ENCODE peak calls at places on chromosomes 12 and 14, in six cellular contexts. J is tibial artery, F is activated B cell treated with CpG ODN at 0.5 μM for 24 hours, N is upper lobe of right lung, D is H9, O is cardiac fibroblast. M is an unnamed sample.

GRCh38 chr12:74105434-74105833 is 432.2 kb upstream of the ATXN7L3B start:
- DNase-seq in J (no peak), F (no peak), N (no peak), D (no peak), O (no peak), M (no peak)

GRCh38 chr12:26032290-26032689 is 73.8 kb downstream of the RASSF8 start:
- DNase-seq in J (no peak), F (no peak), N (no peak), D (no peak), O (no peak), M (no peak)

GRCh38 chr12:6342140-6342889 is 439 bp upstream of the TNFRSF1A start:
- DNase-seq in J (no peak), F (no peak), N (no peak), D (no peak), O (peak), M (no peak)

GRCh38 chr14:89753828-89754439 is 200.6 kb downstream of the EFCAB11 start:
- DNase-seq in J (no peak), F (no peak), N (no peak), D (no peak), O (no peak), M (no peak)

GRCh38 chr12:116222358-116222757 is 55.1 kb downstream of the MED13L start:
- DNase-seq in J (peak), F (no peak), N (no peak), D (no peak), O (peak), M (no peak)

GRCh38 chr12:98416845-98417244 is 98.5 kb upstream of the TMPO start:
- DNase-seq in J (no peak), F (no peak), N (no peak), D (no peak), O (peak), M (no peak)

GRCh38 chr12:19035552-19035951 is 94.0 kb upstream of the PLEKHA5 start:
- DNase-seq in J (no peak), F (no peak), N (no peak), D (no peak), O (peak), M (no peak)

GRCh38 chr12:106766393-106766826 is 8.1 kb upstream of the RIC8B start:
- DNase-seq in J (peak), F (no peak), N (peak), D (no peak), O (peak), M (no peak)

GRCh38 chr12:62841841-62842240 is 93.1 kb downstream of the PPM1H start:
- DNase-seq in J (peak), F (no peak), N (no peak), D (no peak), O (no peak), M (no peak)

GRCh38 chr12:96193725-96194571 is at the start of gene ELK3:
- DNase-seq in J (peak), F (peak), N (peak), D (peak), O (peak), M (peak)

GRCh38 chr14:73365727-73366126 is 92.6 kb downstream of the NUMB start:
- DNase-seq in J (no peak), F (no peak), N (no peak), D (no peak), O (peak), M (no peak)

GRCh38 chr14:105878554-105878953 is 352.2 kb downstream of the TMEM121 start:
- DNase-seq in J (no peak), F (no peak), N (peak), D (no peak), O (no peak), M (no peak)

GRCh38 chr14:89303452-89304435 is 113.3 kb downstream of the FOXN3 start:
- DNase-seq in J (peak), F (peak), N (peak), D (no peak), O (peak), M (no peak)

GRCh38 chr12:68980476-68981212 is 47.7 kb upstream of the CPM start:
- DNase-seq in J (no peak), F (no peak), N (no peak), D (no peak), O (no peak), M (no peak)

GRCh38 chr12:31813305-31813704 is 84.5 kb upstream of the AMN1 start:
- DNase-seq in J (no peak), F (no peak), N (no peak), D (peak), O (peak), M (no peak)
- TF ChIP-seq CTCF in J (no peak), F (no peak), N (no peak), D (peak), O (peak), M (peak)

GRCh38 chr14:30185832-30186231 is 258.2 kb upstream of the PRKD1 start:
- DNase-seq in J (no peak), F (no peak), N (no peak), D (no peak), O (no peak), M (no peak)
- TF ChIP-seq CTCF in J (no peak), F (no peak), N (no peak), D (peak), O (peak), M (peak)

DNA sequence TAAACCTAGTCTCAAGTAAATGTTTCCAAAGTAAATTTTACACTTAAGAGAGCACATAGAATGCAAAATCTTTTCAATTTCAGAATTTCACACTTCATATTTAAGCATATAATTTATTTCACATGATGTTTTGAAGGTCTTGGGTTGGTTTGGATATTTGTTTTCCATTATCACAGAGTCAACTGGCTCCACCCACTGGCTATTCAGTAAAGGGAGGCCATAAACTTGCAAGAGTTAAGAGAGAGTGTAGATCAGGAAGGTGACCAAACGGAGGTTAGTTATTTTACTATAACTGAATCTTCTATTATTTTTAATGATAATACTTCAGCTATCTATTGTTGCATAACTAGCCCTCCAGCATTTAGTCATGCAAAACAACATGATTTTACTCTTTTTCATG is 6.2 kb upstream of the CPNE8 start:
- DNase-seq in J (no peak), F (no peak), N (no peak), D (no peak), O (peak), M (no peak)
- TF ChIP-seq CTCF in J (no peak), F (no peak), N (no peak), D (no peak), O (no peak), M (no peak)

GRCh38 chr12:16187684-16188083 is 89.8 kb downstream of the SLC15A5 start:
- DNase-seq in J (no peak), F (no peak), N (no peak), D (no peak), O (no peak), M (no peak)

GRCh38 chr12:16184691-16185090 is 92.8 kb downstream of the SLC15A5 start:
- DNase-seq in J (no peak), F (no peak), N (no peak), D (no peak), O (no peak), M (no peak)

DNA sequence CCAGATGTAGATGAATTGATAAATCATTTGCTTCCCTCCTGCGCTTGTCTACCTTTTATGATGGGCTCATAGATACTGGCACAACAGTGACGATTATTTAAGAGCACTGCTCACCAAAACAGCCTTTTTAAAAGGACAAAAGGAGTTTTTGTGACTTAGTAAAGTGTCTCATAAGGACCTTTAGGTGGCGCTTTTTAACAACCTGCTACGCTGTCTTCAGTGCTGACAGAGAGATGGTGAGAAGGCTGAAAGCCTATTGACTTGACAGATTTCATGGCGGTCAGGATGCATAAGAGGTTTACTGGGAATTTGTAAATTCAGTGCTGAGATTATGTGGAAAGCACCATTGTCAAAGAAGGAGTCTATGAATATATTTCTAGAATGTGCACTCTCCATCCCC is 87.6 kb downstream of the SLC15A5 start:
- DNase-seq in J (no peak), F (no peak), N (no peak), D (no peak), O (no peak), M (no peak)
- TF ChIP-seq CTCF in J (no peak), F (no peak), N (peak), D (peak), O (peak), M (peak)

M was measured in progenitor cell of endocrine pancreas.